ENCODE peak calls at places on chromosomes 4 and X, in four cellular contexts. P is mesenchymal stem cell, F is H9, A is H1. W is an unnamed sample. For H3K4me1, the result is how much of the 10 kb centered on the place peaks cover.

GRCh38 chrX:109997786-109998452 is 5.0 kb upstream of the TMEM164 start:
- DNase-seq in A (no peak), F (no peak), P (no peak), W (no peak)

GRCh38 chr4:119136541-119136940 is 909 bp downstream of the MYOZ2 start:
- DNase-seq in A (no peak), P (peak), F (no peak), W (peak)

GRCh38 chr4:111506706-111507105 is 638.5 kb upstream of the FAM241A start:
- DNase-seq in P (no peak), F (no peak), A (no peak), W (no peak)

GRCh38 chrX:45472968-45473367 is 272.3 kb upstream of the DIPK2B start:
- DNase-seq in P (peak), F (no peak), A (no peak), W (no peak)

GRCh38 chr4:73311428-73311827 is 52.8 kb upstream of the ANKRD17 start:
- DNase-seq in A (no peak), F (no peak), P (peak), W (peak)

GRCh38 chr4:42458686-42459085 is 61.4 kb downstream of the SHISA3 start:
- DNase-seq in A (no peak), P (no peak), F (no peak), W (no peak)

GRCh38 chrX:19729761-19730160 is 157.6 kb downstream of the SH3KBP1 start:
- DNase-seq in F (no peak), A (no peak), P (no peak), W (no peak)

GRCh38 chr4:4837921-4838601 is 21.4 kb upstream of the MSX1 start:
- DNase-seq in A (no peak), P (no peak), F (peak), W (peak)

GRCh38 chr4:38470708-38471262 is 193.2 kb upstream of the KLF3 start:
- DNase-seq in A (no peak), P (no peak), F (no peak), W (no peak)

GRCh38 chr4:152346979-152347378 is 188.9 kb downstream of the FBXW7 start:
- DNase-seq in P (no peak), F (no peak), A (no peak), W (no peak)

GRCh38 chrX:11321986-11322385 is 28.8 kb downstream of the AMELX start:
- DNase-seq in A (no peak), P (no peak), F (no peak), W (no peak)

GRCh38 chr4:184955636-184956035 is 62.7 kb upstream of the HELT start:
- DNase-seq in A (no peak), P (no peak), F (peak), W (no peak)

GRCh38 chrX:38768079-38768478 is 33.2 kb upstream of the MID1IP1 start:
- DNase-seq in A (no peak), F (no peak), P (peak), W (no peak)

GRCh38 chrX:38754102-38754790 is 47.0 kb upstream of the MID1IP1 start:
- DNase-seq in A (no peak), P (peak), F (peak), W (peak)

GRCh38 chrX:134880866-134881265 is 109.9 kb upstream of the SMIM10 start:
- DNase-seq in P (peak), A (no peak), F (no peak), W (no peak)

GRCh38 chr4:79652726-79653125 is 244.7 kb upstream of the GK2 start:
- DNase-seq in P (peak), F (no peak), A (no peak), W (no peak)

GRCh38 chr4:64807821-64808220 is 398.6 kb upstream of the TECRL start:
- DNase-seq in A (no peak), F (no peak), P (no peak), W (no peak)

GRCh38 chr4:17286737-17287460 is 225.0 kb downstream of the QDPR start:
- DNase-seq in A (no peak), F (no peak), P (no peak), W (no peak)
- H3K27ac ChIP-seq in A (no peak), F (no peak), P (no peak), W (no peak)

GRCh38 chr4:52373650-52374049 is 285.5 kb downstream of the USP46 start:
- DNase-seq in F (no peak), P (no peak), A (no peak), W (no peak)

GRCh38 chr4:52370576-52370975 is 288.5 kb downstream of the USP46 start:
- DNase-seq in A (no peak), F (no peak), P (no peak), W (no peak)

GRCh38 chr4:52372747-52373146 is 286.4 kb downstream of the USP46 start:
- DNase-seq in A (no peak), P (no peak), F (no peak), W (no peak)

GRCh38 chr4:52371861-52372260 is 287.2 kb downstream of the USP46 start:
- DNase-seq in A (no peak), F (no peak), P (peak), W (no peak)

GRCh38 chr4:52372269-52372668 is 286.8 kb downstream of the USP46 start:
- DNase-seq in A (no peak), F (no peak), P (no peak), W (no peak)
- H3K4me1 ChIP-seq in A (under half), F (under half), P (under half), W (under half)

GRCh38 chr4:139734201-139734874 is 68.7 kb downstream of the MGST2 start:
- DNase-seq in F (no peak), P (peak), A (no peak), W (peak)
- H3K23ac ChIP-seq in F (no peak), P (no peak), A (no peak), W (no peak)

DNA sequence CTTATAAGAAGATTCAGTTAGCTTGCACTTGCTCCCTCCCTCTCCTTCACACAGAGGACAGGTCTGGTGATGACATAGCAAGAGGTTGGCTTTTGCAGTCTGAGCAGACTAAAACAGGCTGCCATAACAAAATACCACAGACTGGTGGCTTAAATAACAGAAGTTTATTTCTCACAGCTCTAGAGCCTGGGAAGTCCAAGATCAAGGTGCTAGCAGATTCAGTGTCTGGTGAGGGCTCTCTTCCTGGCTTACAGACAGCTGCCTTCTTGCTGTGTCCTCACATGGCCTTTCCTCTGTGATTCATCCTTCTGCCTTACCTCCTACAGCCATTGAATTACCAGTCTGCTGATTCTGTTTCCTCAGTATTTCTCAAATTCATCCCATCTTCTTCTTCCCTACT is 13.1 kb downstream of the RP2 start:
- DNase-seq in F (no peak), P (peak), A (no peak), W (no peak)
- H3K27ac ChIP-seq in F (no peak), P (no peak), A (no peak), W (no peak)

GRCh38 chr4:113692809-113693411 is 68.6 kb downstream of the CAMK2D start:
- DNase-seq in A (no peak), F (no peak), P (no peak), W (no peak)
- H3K4me1 ChIP-seq in A (under half), F (under half), P (under half), W (under half)

DNA sequence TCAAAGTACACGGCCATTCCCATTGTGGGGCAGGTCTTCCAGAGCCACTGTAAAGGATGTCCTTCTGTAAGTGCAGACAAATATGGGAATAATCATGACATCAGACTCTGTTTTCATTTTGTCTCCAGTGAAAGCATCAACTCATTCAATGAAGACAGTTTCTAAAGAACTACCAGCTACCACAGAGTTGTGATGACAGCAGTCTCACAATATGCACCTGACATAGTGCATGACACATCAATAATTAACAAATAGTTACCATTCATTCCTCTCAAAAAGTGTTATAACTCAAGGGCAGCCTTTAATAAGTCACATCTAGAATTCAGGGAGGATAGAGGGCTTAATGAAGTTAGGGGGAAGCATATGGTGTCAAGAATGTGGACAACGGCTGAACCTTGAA is 20.2 kb downstream of the MTTP start:
- DNase-seq in F (no peak), P (no peak), A (no peak), W (no peak)
- H3K23ac ChIP-seq in F (no peak), P (no peak), A (no peak), W (no peak)

DNA sequence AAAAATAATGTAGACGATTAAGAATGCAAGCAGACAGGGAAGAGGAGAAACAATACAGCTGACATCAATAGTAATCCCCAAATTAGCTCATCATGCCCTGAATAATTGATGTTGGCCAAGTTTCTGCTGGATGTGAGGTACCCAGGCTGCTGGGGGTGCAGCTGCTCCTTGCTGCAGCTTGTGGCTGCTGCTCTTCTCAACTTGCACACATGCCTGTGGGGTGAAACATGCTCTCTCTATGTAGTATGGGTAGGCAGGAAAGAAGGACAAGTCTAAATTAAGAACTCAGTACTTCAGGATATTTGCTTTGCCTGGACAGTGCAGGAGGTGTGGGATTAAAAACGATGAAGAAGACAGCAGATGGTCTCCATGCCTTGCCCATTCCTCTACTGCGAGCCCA is 16.7 kb downstream of the EDA2R start:
- DNase-seq in A (no peak), P (no peak), F (no peak), W (no peak)
- H3K27ac ChIP-seq in A (no peak), P (no peak), F (no peak), W (no peak)

GRCh38 chrX:136212557-136213111 is 38.6 kb downstream of the MAP7D3 start:
- DNase-seq in F (no peak), A (no peak), P (no peak), W (no peak)
- H3K4me1 ChIP-seq in F (under half), A (under half), P (under half), W (under half)

GRCh38 chr4:6688879-6689505 is 4.7 kb upstream of the S100P start:
- DNase-seq in F (peak), P (peak), A (peak), W (peak)
- H3K23ac ChIP-seq in F (no peak), P (no peak), A (no peak), W (no peak)

W was measured in mesendoderm.